ENCODE peak calls at places on chromosomes 3 and 15, in five cellular contexts. X, E, G, A and K are unnamed samples.

GRCh38 chr15:49990835-49991540 is 128.0 kb downstream of the ATP8B4 start:
- DNase-seq in X (no peak), E (no peak), G (no peak), A (no peak), K (peak)

GRCh38 chr15:37877851-37878577 is 56.4 kb upstream of the TMCO5A start:
- DNase-seq in X (no peak), E (no peak), G (no peak), A (no peak), K (peak)

GRCh38 chr3:177499779-177500423 is 302.6 kb upstream of the TBL1XR1 start:
- DNase-seq in X (no peak), E (no peak), G (no peak), A (no peak), K (no peak)

GRCh38 chr3:133192363-133192945 is 154.3 kb downstream of the TMEM108 start:
- DNase-seq in X (no peak), E (no peak), G (no peak), A (no peak), K (no peak)

GRCh38 chr3:95758707-95759106 is 1055.7 kb upstream of the EPHA6 start:
- DNase-seq in X (no peak), E (no peak), G (no peak), A (no peak), K (no peak)

GRCh38 chr3:4656646-4657318 is 163.6 kb downstream of the ITPR1 start:
- DNase-seq in X (no peak), E (no peak), G (no peak), A (no peak), K (no peak)

GRCh38 chr3:31800436-31800835 is 180.6 kb downstream of the OSBPL10 start:
- DNase-seq in X (no peak), E (no peak), G (no peak), A (no peak), K (no peak)

GRCh38 chr15:49242820-49243219 is 72.8 kb downstream of the GALK2 start:
- DNase-seq in X (no peak), E (no peak), G (no peak), A (no peak), K (peak)

GRCh38 chr3:147407107-147407494 is 758 bp upstream of the ZIC4 start:
- DNase-seq in X (no peak), E (no peak), G (no peak), A (no peak), K (no peak)

GRCh38 chr3:110344897-110345767 is 726.5 kb upstream of the NECTIN3 start:
- DNase-seq in X (no peak), E (no peak), G (no peak), A (no peak), K (no peak)

GRCh38 chr3:110738531-110738930 is 333.1 kb upstream of the NECTIN3 start:
- DNase-seq in X (no peak), E (no peak), G (no peak), A (no peak), K (peak)

GRCh38 chr3:148971819-148972218 is 19.5 kb upstream of the GYG1 start:
- DNase-seq in X (no peak), E (peak), G (no peak), A (no peak), K (peak)

GRCh38 chr3:197809356-197810020 is 18.4 kb downstream of the LRCH3 start:
- DNase-seq in X (no peak), E (no peak), G (no peak), A (no peak), K (peak)

GRCh38 chr3:188310270-188310710 is 156.3 kb downstream of the LPP start:
- DNase-seq in X (no peak), E (no peak), G (no peak), A (no peak), K (no peak)

GRCh38 chr15:69489101-69489571 is 36.5 kb downstream of the RPLP1 start:
- DNase-seq in X (no peak), E (peak), G (no peak), A (no peak), K (no peak)

GRCh38 chr15:101469520-101470288 is 19.8 kb downstream of the PCSK6 start:
- DNase-seq in X (no peak), E (no peak), G (no peak), A (no peak), K (no peak)

GRCh38 chr3:46867550-46867898 is 4.3 kb upstream of the MYL3 start:
- DNase-seq in X (no peak), E (peak), G (peak), A (no peak), K (no peak)

GRCh38 chr3:126937533-126938432 is 45.1 kb upstream of the PLXNA1 start:
- DNase-seq in X (no peak), E (no peak), G (no peak), A (no peak), K (no peak)